ENCODE peak calls at places on chromosomes 6 and 20, in five cellular contexts. I is amniotic stem cell; O is stimulated activated CD4-positive, alpha-beta T cell treated with anti-CD3 and anti-CD28 coated beads, Interleukin-2, amount 100 ng/mL, for 48 hours; C is progenitor cell of endocrine pancreas; L is immature natural killer cell. E is an unnamed sample.

GRCh38 chr20:47102629-47103028 is 208.0 kb downstream of the EYA2 start:
- DNase-seq in C (no peak), O (no peak), L (no peak), I (no peak), E (no peak)

GRCh38 chr20:34165246-34165645 is 53.2 kb upstream of the EIF2S2 start:
- DNase-seq in C (no peak), L (no peak), O (no peak), I (no peak), E (no peak)

GRCh38 chr6:41692735-41693134 is 42.7 kb downstream of the TFEB start:
- DNase-seq in L (no peak), O (no peak), I (no peak), C (no peak), E (no peak)

GRCh38 chr6:30327232-30327746 is 562 bp downstream of the TRIM39 start:
- DNase-seq in O (no peak), I (no peak), C (no peak), L (no peak), E (no peak)

GRCh38 chr6:31792741-31793140 is 2.8 kb downstream of the VARS1 start:
- DNase-seq in I (no peak), C (no peak), O (no peak), L (no peak), E (no peak)

GRCh38 chr6:1182722-1183521 is 129.0 kb upstream of the FOXQ1 start:
- DNase-seq in C (no peak), L (no peak), I (no peak), O (no peak), E (no peak)

GRCh38 chr6:104951677-104952076 is 5.2 kb upstream of the LIN28B start:
- DNase-seq in C (no peak), O (no peak), L (no peak), I (no peak), E (no peak)

GRCh38 chr6:138162104-138162946 is 586 bp downstream of the ARFGEF3 start:
- DNase-seq in I (no peak), L (no peak), O (no peak), C (peak), E (no peak)

GRCh38 chr6:15914553-15914952 is 214.3 kb upstream of the MYLIP start:
- DNase-seq in O (peak), C (no peak), L (no peak), I (no peak), E (no peak)

GRCh38 chr20:46799781-46800180 is 90.3 kb downstream of the SLC2A10 start:
- DNase-seq in O (no peak), C (no peak), L (no peak), I (no peak), E (no peak)

GRCh38 chr20:992801-993535 is 9.1 kb downstream of the RSPO4 start:
- DNase-seq in O (no peak), L (no peak), I (no peak), C (no peak), E (no peak)

GRCh38 chr20:39298566-39299501 is 336.7 kb downstream of the DHX35 start:
- DNase-seq in I (no peak), L (no peak), O (no peak), C (no peak), E (no peak)

GRCh38 chr6:98821739-98822405 is 12.5 kb upstream of the POU3F2 start:
- DNase-seq in I (no peak), L (no peak), C (no peak), O (no peak), E (no peak)

GRCh38 chr6:165181951-165182414 is 127.4 kb downstream of the C6orf118 start:
- DNase-seq in O (no peak), C (no peak), I (no peak), L (no peak), E (no peak)

GRCh38 chr20:36305602-36306556 is at the start of gene DLGAP4:
- DNase-seq in O (no peak), L (no peak), C (no peak), I (no peak), E (no peak)

GRCh38 chr20:8388707-8389106 is 256.6 kb downstream of the PLCB1 start:
- DNase-seq in I (peak), C (no peak), L (no peak), O (no peak), E (no peak)

GRCh38 chr20:2032168-2032567 is 38.3 kb upstream of the PDYN start:
- DNase-seq in I (no peak), L (no peak), O (no peak), C (no peak), E (no peak)

GRCh38 chr6:34358389-34358906 is 34.0 kb downstream of the NUDT3 start:
- DNase-seq in O (no peak), I (peak), L (no peak), C (no peak), E (no peak)

GRCh38 chr6:128663238-128663637 is 142.8 kb upstream of the PTPRK start:
- DNase-seq in O (no peak), I (no peak), C (no peak), L (no peak), E (no peak)

GRCh38 chr6:157217894-157218370 is 105.4 kb downstream of the TMEM242 start:
- DNase-seq in I (no peak), O (no peak), C (no peak), L (no peak), E (no peak)

GRCh38 chr6:29797966-29798365 is 29.7 kb upstream of the HLA-G start:
- DNase-seq in O (no peak), L (no peak), C (no peak), I (no peak), E (no peak)

GRCh38 chr6:118985123-118985830 is 50.3 kb upstream of the MCM9 start:
- DNase-seq in O (no peak), I (no peak), C (no peak), L (no peak), E (no peak)

GRCh38 chr6:89794324-89794723 is 25.3 kb downstream of the MDN1 start:
- DNase-seq in L (peak), C (no peak), O (no peak), I (no peak), E (no peak)

GRCh38 chr6:128129679-128130078 is 228.8 kb upstream of the THEMIS start:
- DNase-seq in O (no peak), L (no peak), C (no peak), I (no peak), E (no peak)

GRCh38 chr6:134162932-134163331 is 110.5 kb upstream of the SLC2A12 start:
- DNase-seq in I (no peak), L (no peak), O (no peak), C (no peak), E (no peak)

GRCh38 chr20:723756-724155 is 44.5 kb downstream of the SLC52A3 start:
- DNase-seq in L (no peak), O (no peak), I (no peak), C (no peak), E (no peak)

GRCh38 chr6:100281471-100281878 is 183.2 kb downstream of the SIM1 start:
- DNase-seq in L (no peak), I (no peak), O (no peak), C (peak), E (no peak)

GRCh38 chr6:118551673-118552063 is 3.6 kb downstream of the PLN start:
- DNase-seq in C (no peak), O (no peak), L (no peak), I (no peak), E (no peak)

GRCh38 chr6:115838763-115839401 is 221.8 kb downstream of the FRK start:
- DNase-seq in I (no peak), C (no peak), L (no peak), O (no peak), E (no peak)